ENCODE peak calls at places on chromosomes 11 and 22, in nine cellular contexts. P is MM.1S, E is HCT116, O is SK-N-SH, M is neural progenitor cell, F is PC-3, Y is OCI-LY7, K is GM23338, V is GM23248. S is an unnamed sample. For H3K36me3, the result is how much of the 10 kb centered on the place peaks cover.

GRCh38 chr11:9982127-9982795 is 311.8 kb downstream of the SBF2 start:
- DNase-seq in P (no peak), E (no peak), O (no peak), M (no peak), F (peak), Y (no peak), K (no peak), V (peak), S (no peak)

GRCh38 chr11:1053121-1053901 is 16.8 kb upstream of the MUC6 start:
- DNase-seq in P (no peak), E (no peak), O (peak), M (no peak), F (peak), Y (no peak), K (no peak), V (peak), S (no peak)

GRCh38 chr11:1478544-1478943 is 8.0 kb downstream of the MOB2 start:
- DNase-seq in P (no peak), E (no peak), O (no peak), M (no peak), F (no peak), Y (no peak), K (no peak), V (no peak), S (no peak)

GRCh38 chr11:68782711-68783110 is 31.4 kb upstream of the TESMIN start:
- DNase-seq in P (no peak), E (no peak), O (no peak), M (no peak), F (no peak), Y (no peak), K (no peak), V (no peak), S (no peak)

GRCh38 chr11:73229321-73230275 is 11.5 kb downstream of the P2RY2 start:
- DNase-seq in P (no peak), E (no peak), O (peak), M (no peak), F (no peak), Y (no peak), K (no peak), V (no peak), S (no peak)

GRCh38 chr11:66495401-66495844 is 15.0 kb upstream of the BBS1 start:
- DNase-seq in P (no peak), E (no peak), O (no peak), M (no peak), F (peak), Y (no peak), K (peak), V (no peak), S (no peak)

GRCh38 chr11:130776044-130776390 is 140.3 kb downstream of the SNX19 start:
- DNase-seq in P (no peak), E (no peak), O (no peak), M (no peak), F (no peak), Y (no peak), K (no peak), V (no peak), S (no peak)

GRCh38 chr11:9380773-9381172 is 3.7 kb upstream of the IPO7 start:
- DNase-seq in P (no peak), E (no peak), O (no peak), M (no peak), F (no peak), Y (no peak), K (peak), V (no peak), S (no peak)

GRCh38 chr22:45007946-45008852 is 1.6 kb downstream of the PHF21B start:
- DNase-seq in P (no peak), E (no peak), O (peak), M (peak), F (no peak), Y (no peak), K (peak), V (peak), S (peak)

GRCh38 chr11:72821920-72822799 is 7.9 kb downstream of the ATG16L2 start:
- DNase-seq in P (peak), E (peak), O (peak), M (peak), F (peak), Y (peak), K (peak), V (peak), S (peak)

GRCh38 chr11:82995754-82996398 is 75.8 kb downstream of the RAB30 start:
- DNase-seq in P (peak), E (no peak), O (no peak), M (no peak), F (no peak), Y (no peak), K (no peak), V (no peak), S (no peak)

GRCh38 chr22:24807284-24807950 is 1.4 kb downstream of the SGSM1 start:
- DNase-seq in P (no peak), E (no peak), O (peak), M (peak), F (no peak), Y (no peak), K (peak), V (no peak), S (peak)

GRCh38 chr22:24809331-24809730 is 3.3 kb downstream of the SGSM1 start:
- DNase-seq in P (no peak), E (no peak), O (peak), M (no peak), F (no peak), Y (no peak), K (no peak), V (no peak), S (no peak)

GRCh38 chr22:24806663-24807001 is 621 bp downstream of the SGSM1 start:
- DNase-seq in P (no peak), E (no peak), O (no peak), M (peak), F (no peak), Y (no peak), K (peak), V (no peak), S (peak)

GRCh38 chr22:24803064-24803542 is 2.9 kb upstream of the SGSM1 start:
- DNase-seq in P (peak), E (peak), O (peak), M (peak), F (peak), Y (peak), K (peak), V (peak), S (peak)

DNA sequence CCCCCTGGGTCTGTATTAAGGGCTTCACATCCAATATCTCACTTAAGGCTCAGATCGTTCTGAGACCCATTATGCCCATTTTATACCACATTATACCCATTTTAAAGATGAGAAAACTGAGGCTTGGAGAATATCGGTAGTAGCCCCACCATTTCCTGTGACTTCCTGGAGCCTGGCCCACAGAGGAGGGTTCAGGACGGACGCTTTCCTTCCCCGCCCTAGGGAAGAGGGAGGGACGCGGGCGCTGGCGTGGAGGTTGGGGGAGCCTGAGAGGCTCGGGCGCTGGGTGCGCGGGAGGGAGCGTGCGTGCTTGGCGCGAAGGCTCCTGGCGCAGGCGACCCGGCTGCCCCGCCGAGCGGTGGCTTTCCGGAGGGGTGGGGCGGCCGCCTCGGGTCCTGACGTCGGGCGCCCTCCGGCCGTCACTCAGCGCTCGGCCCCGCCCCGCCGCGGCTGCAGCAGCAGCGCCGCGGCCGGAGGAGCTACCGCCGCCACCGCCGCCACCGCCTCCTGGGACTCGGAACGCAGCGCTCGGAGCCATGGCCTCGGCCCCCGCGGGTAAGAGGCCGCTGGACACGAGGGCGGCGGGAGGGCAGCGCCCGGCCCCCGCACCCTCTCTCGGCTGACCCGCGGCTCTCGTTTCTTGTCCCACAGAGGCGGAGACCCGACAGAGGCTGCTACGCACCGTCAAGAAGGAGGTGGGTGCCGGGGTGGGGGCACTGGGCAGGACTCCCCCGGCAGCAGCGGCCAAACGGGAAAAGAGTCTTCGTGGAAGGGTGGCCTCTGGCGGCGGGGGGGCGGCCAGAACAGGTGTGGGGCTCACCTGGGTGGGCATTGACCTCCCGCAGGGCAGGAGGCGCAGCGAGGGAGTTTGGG is at the start of gene SGSM1:
- DNase-seq in P (peak), E (peak), O (peak), M (peak), F (peak), Y (no peak), K (peak), V (peak), S (peak)
- H3K4me3 ChIP-seq in P (peak), E (peak), O (peak), M (peak), F (peak), Y (no peak), K (peak), V (peak), S (peak)

DNA sequence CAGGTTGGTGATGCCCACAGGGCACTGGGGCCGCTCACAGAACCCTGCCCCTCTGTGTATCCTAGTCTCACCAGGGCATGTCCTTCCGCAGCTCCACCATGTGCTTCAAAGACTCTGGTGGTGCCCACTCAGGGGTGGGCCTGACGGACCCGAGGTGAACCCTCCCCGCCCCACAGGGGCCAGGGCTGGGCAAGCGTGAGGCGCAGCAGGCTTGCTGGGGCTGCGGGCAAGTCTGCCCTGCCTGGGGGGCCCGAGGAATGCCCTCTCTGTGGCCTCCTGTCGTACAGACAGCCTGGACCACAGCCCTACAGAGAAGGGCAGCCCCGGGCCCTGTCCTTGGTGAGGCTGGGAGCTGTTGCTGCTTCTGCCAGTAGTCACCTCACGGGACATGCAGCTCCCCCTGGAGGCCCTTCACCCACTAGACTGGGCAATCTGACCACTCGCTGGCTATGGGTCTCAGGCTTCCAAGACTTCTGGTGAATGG is 40.2 kb downstream of the TBX1 start:
- DNase-seq in P (no peak), E (no peak), O (peak), M (peak), F (no peak), Y (no peak), K (peak), V (peak), S (no peak)
- TF ChIP-seq EZH2phosphoT487 in P (no peak), E (no peak), O (no peak), M (no peak), F (no peak), Y (no peak), K (no peak), V (no peak), S (no peak)

GRCh38 chr11:88306785-88307184 is 30.8 kb downstream of the CTSC start:
- DNase-seq in P (no peak), E (no peak), O (no peak), M (no peak), F (no peak), Y (no peak), K (no peak), V (no peak), S (no peak)

GRCh38 chr11:88305430-88305829 is 32.1 kb downstream of the CTSC start:
- DNase-seq in P (no peak), E (no peak), O (no peak), M (no peak), F (no peak), Y (no peak), K (no peak), V (no peak), S (no peak)

GRCh38 chr11:88308576-88308975 is 29.0 kb downstream of the CTSC start:
- DNase-seq in P (no peak), E (no peak), O (no peak), M (peak), F (no peak), Y (no peak), K (peak), V (no peak), S (no peak)

GRCh38 chr11:88310246-88310645 is 27.3 kb downstream of the CTSC start:
- DNase-seq in P (no peak), E (no peak), O (no peak), M (no peak), F (peak), Y (no peak), K (no peak), V (peak), S (no peak)

DNA sequence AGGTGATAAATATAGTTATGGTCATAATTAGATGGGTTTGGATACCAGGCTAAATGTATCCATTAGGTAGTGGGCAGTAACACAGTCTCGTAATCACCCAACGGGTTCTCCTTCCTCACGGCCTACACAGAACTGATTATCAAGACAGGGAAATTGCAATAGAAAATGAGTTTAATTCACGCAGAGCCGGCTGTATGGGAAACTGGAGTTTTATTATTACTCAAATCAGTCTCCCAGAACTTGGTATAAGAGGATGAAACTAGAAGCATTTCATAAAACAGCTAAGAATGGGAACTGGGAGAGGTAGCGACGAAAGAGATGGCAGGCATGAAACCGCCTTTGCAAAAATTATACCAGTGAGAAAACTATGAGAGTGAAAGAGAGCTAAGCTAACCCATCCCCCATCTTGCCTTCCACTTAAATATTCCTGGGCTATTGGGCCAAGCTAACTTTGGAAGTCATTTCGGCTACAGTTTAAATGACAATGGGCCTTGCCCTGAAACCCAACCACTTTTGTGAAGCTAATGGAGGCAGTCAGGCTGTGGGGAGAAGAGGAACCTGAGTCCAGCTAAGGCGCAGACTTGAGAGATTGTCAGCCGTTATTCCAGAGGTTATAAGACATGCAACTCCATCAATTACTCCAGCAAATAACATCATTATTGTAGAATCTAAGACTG is 29.6 kb downstream of the CTSC start:
- DNase-seq in P (no peak), E (no peak), O (no peak), M (peak), F (no peak), Y (no peak), K (peak), V (no peak), S (no peak)
- H3K36me3 ChIP-seq in P (under half), E (under half), O (under half), M (under half), F (half or more), Y (half or more), K (under half), V (under half), S (under half)

GRCh38 chr22:26168934-26169311 is 339 bp upstream of the SEZ6L start:
- DNase-seq in P (no peak), E (no peak), O (no peak), M (no peak), F (no peak), Y (no peak), K (no peak), V (peak), S (peak)
- H3K4me3 ChIP-seq in P (no peak), E (no peak), O (no peak), M (peak), F (no peak), Y (no peak), K (peak), V (peak), S (peak)

GRCh38 chr11:62088331-62088933 is 35.4 kb upstream of the INCENP start:
- DNase-seq in P (no peak), E (no peak), O (no peak), M (peak), F (peak), Y (peak), K (peak), V (no peak), S (no peak)
- TF ChIP-seq EZH2phosphoT487 in P (no peak), E (no peak), O (no peak), M (no peak), F (no peak), Y (no peak), K (no peak), V (no peak), S (no peak)